ENCODE peak calls at places on chromosomes 2 and 18, in nine cellular contexts. N, S, X, O, R, F, W, G and T are unnamed samples.
A peak's percentile ranks its signal among the peaks of the same experiment; 100 is the strongest.

GRCh38 chr2:179031731-179032408 is 18.1 kb downstream of the CCDC141 start:
- DNase-seq in N (no peak), S (no peak), X (no peak), O (no peak), R (no peak), F (no peak), W (no peak), G (no peak), T (no peak)

GRCh38 chr2:127094509-127095366 is 12.2 kb downstream of the BIN1 start:
- DNase-seq in N (peak; percentile 59), S (peak; percentile 44), X (no peak), O (no peak), R (peak; percentile 69), F (peak; percentile 43), W (no peak), G (peak; percentile 35), T (peak; percentile 88)

GRCh38 chr2:14633031-14633430 is 514 bp downstream of the LRATD1 start:
- DNase-seq in N (no peak), S (no peak), X (no peak), O (no peak), R (no peak), F (no peak), W (no peak), G (peak; percentile 19), T (no peak)

GRCh38 chr2:188576657-188577056 is 285.0 kb downstream of the GULP1 start:
- DNase-seq in N (no peak), S (no peak), X (no peak), O (no peak), R (peak; percentile 32), F (no peak), W (no peak), G (no peak), T (no peak)

GRCh38 chr18:28637897-28638296 is 461.0 kb upstream of the CDH2 start:
- DNase-seq in N (no peak), S (no peak), X (no peak), O (no peak), R (no peak), F (no peak), W (no peak), G (no peak), T (no peak)

GRCh38 chr2:224009605-224010330 is 29.3 kb downstream of the SERPINE2 start:
- DNase-seq in N (no peak), S (no peak), X (no peak), O (no peak), R (peak; percentile 17), F (no peak), W (no peak), G (no peak), T (no peak)

GRCh38 chr2:40872580-40872979 is 420.7 kb upstream of the SLC8A1 start:
- DNase-seq in N (no peak), S (no peak), X (no peak), O (no peak), R (no peak), F (no peak), W (no peak), G (no peak), T (no peak)

GRCh38 chr2:100692381-100692780 is 127.6 kb upstream of the NPAS2 start:
- DNase-seq in N (no peak), S (no peak), X (no peak), O (no peak), R (no peak), F (no peak), W (no peak), G (no peak), T (no peak)

GRCh38 chr2:121583555-121583954 is 52.9 kb downstream of the RNU4ATAC start:
- DNase-seq in N (no peak), S (no peak), X (no peak), O (no peak), R (no peak), F (no peak), W (no peak), G (no peak), T (no peak)

GRCh38 chr2:121587131-121587530 is 56.5 kb downstream of the RNU4ATAC start:
- DNase-seq in N (no peak), S (no peak), X (no peak), O (no peak), R (no peak), F (no peak), W (no peak), G (no peak), T (no peak)

GRCh38 chr2:121579326-121579725 is 48.6 kb downstream of the RNU4ATAC start:
- DNase-seq in N (no peak), S (no peak), X (no peak), O (no peak), R (no peak), F (no peak), W (no peak), G (no peak), T (no peak)

GRCh38 chr2:121584741-121585140 is 54.1 kb downstream of the RNU4ATAC start:
- DNase-seq in N (no peak), S (no peak), X (no peak), O (no peak), R (no peak), F (no peak), W (no peak), G (no peak), T (no peak)

GRCh38 chr2:121582272-121582671 is 51.6 kb downstream of the RNU4ATAC start:
- DNase-seq in N (no peak), S (no peak), X (no peak), O (no peak), R (no peak), F (no peak), W (no peak), G (no peak), T (no peak)
- TF ChIP-seq CTCF in N (no peak), S (no peak), X (no peak), O (no peak), R (no peak), F (no peak), W (no peak), G (no peak), T (no peak)

DNA sequence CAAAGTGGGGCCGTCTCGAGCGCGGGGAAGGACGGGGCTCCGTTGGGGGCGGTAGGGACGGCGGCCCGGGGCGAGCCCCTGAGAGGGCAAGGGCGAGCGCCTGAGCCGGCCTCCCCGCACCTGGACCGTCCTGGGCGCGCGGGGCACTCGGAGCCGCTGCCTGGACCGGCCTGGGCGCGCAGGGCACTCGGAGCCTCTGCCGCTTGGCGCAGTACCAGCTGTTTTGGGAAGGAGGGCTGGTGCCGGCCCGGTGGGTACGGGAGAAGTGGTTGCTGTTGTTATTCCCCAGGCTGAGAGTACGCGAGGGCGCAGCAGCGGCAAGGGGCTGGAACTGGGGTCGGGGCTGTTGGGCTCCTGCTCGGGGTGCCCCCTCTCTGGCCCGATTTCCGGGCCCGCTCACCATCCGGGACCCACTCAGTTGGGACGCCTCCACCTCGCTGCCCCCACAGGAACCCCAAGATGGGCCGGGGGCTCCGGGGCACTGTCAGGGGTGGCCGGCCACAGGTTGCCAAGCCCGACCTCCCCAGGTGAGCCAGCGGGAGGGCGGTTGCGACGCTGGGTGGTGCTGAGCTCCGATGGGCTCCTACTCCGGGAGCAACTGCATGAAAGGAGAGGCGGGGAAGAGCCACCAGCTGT is 579 bp downstream of the ARHGEF4 start:
- DNase-seq in N (no peak), S (no peak), X (no peak), O (no peak), R (no peak), F (no peak), W (no peak), G (peak; percentile 8), T (peak; percentile 38)
- H3K4me1 ChIP-seq in N (no peaks in the 10 kb centered on the region), S (no peaks in the 10 kb centered on the region), X (no peaks in the 10 kb centered on the region), O (peaks cover 4% of the 10 kb centered on the region), R (no peaks in the 10 kb centered on the region), F (peaks cover 7% of the 10 kb centered on the region), W (no peaks in the 10 kb centered on the region), G (peaks cover 56% of the 10 kb centered on the region), T (no peaks in the 10 kb centered on the region)

GRCh38 chr18:54335638-54336173 is 22.0 kb downstream of the STARD6 start:
- DNase-seq in N (no peak), S (no peak), X (no peak), O (peak; percentile 18), R (no peak), F (no peak), W (no peak), G (no peak), T (no peak)

GRCh38 chr18:54327818-54328217 is 29.8 kb downstream of the STARD6 start:
- DNase-seq in N (no peak), S (no peak), X (no peak), O (no peak), R (no peak), F (no peak), W (no peak), G (no peak), T (no peak)

GRCh38 chr18:54329787-54330186 is 27.9 kb downstream of the STARD6 start:
- DNase-seq in N (no peak), S (no peak), X (no peak), O (no peak), R (no peak), F (no peak), W (no peak), G (no peak), T (no peak)

GRCh38 chr18:54330768-54331548 is 26.7 kb downstream of the STARD6 start:
- DNase-seq in N (no peak), S (no peak), X (no peak), O (no peak), R (no peak), F (no peak), W (no peak), G (no peak), T (no peak)
- TF ChIP-seq CTCF in N (no peak), S (no peak), X (no peak), O (peak; percentile 36), R (no peak), F (peak; percentile 22), W (no peak), G (no peak), T (no peak)

DNA sequence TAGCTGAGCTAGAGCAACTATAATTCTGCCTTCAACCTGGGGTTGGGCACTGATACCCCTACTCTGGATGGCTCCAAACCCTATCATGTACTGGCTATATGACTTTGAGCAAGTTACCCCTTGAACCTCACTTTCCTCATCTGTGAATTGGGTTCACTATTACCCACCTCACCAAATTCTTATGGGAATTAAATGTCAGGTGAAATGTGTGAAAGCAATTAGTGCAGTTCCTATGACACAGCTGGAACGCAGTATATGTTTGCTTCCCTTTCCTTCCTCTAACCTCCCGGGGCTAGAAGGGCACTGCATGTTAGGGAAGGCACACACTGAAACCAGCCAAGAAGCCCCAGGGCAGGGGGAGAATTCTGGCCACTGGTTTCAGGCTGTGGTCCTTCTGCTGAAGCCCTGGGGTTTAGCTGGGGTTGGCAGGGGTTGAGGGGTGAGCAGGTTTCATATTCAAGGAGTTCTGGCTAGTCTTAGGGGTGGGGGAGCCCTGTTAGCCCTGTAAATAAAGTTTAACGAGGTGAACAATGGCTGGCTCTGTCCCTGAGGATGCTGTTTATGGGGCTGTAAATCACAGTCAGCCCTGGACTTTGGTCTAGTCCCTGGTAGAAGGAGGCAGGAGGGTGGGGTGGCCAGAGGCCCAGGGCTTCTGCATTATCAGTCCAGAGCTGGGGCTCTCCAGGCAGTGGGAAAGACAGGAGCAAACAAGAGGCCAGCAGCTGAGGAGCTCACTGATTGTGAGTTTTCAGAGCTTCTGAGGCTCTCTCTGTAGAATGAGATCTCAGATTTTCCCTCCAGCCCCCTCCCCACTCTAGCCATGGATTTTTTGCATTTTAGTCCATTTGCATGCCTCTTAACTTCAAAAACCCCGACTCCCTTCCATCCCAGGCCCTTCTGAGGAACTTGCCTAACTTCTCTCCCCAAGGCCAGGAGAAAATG is 8.0 kb downstream of the PKDCC start:
- DNase-seq in N (no peak), S (no peak), X (no peak), O (no peak), R (no peak), F (no peak), W (no peak), G (peak; percentile 67), T (no peak)
- H3K4me1 ChIP-seq in N (peaks cover 67% of the 10 kb centered on the region), S (no peaks in the 10 kb centered on the region), X (peaks cover 43% of the 10 kb centered on the region), O (no peaks in the 10 kb centered on the region), R (peaks cover 17% of the 10 kb centered on the region), F (peaks cover 76% of the 10 kb centered on the region), W (peaks cover 25% of the 10 kb centered on the region), G (peaks cover 61% of the 10 kb centered on the region), T (peaks cover 96% of the 10 kb centered on the region)